ENCODE peak calls at places on chromosome 4, in five cellular contexts. U is K562, K is GM12878, O is HepG2, T is H1. V is an unnamed sample.
A peak's percentile ranks its signal among the peaks of the same experiment; 100 is the strongest.

GRCh38 chr4:85543832-85544231 is 68.9 kb downstream of the ARHGAP24 start:
- DNase-seq in O (no peak), T (no peak), K (no peak), U (no peak), V (no peak)

GRCh38 chr4:128606173-128606572 is 203.3 kb upstream of the JADE1 start:
- DNase-seq in U (no peak), K (no peak), O (no peak), T (peak; percentile 24), V (no peak)

GRCh38 chr4:14110407-14110806 is 482.9 kb upstream of the BOD1L1 start:
- DNase-seq in U (no peak), O (no peak), K (no peak), T (no peak), V (no peak)

GRCh38 chr4:20816287-20816686 is 116.0 kb downstream of the PACRGL start:
- DNase-seq in U (no peak), O (no peak), T (no peak), K (no peak), V (no peak)

GRCh38 chr4:158529505-158529904 is 7.8 kb downstream of the RXFP1 start:
- DNase-seq in U (no peak), O (no peak), T (no peak), K (no peak), V (no peak)

GRCh38 chr4:97892596-97893266 is 250.5 kb downstream of the STPG2 start:
- DNase-seq in T (no peak), U (no peak), K (no peak), O (no peak), V (no peak)

GRCh38 chr4:149345424-149345823 is 470.2 kb downstream of the IQCM start:
- DNase-seq in T (no peak), U (no peak), K (no peak), O (no peak), V (no peak)

GRCh38 chr4:158769175-158769831 is 477 bp downstream of the FNIP2 start:
- DNase-seq in T (peak; percentile 76), U (peak; percentile 61), K (no peak), O (no peak), V (peak; percentile 59)

GRCh38 chr4:79651516-79651915 is 243.5 kb upstream of the GK2 start:
- DNase-seq in O (peak; percentile 1), T (no peak), K (no peak), U (no peak), V (no peak)

GRCh38 chr4:20431422-20432014 is 179.8 kb downstream of the SLIT2 start:
- DNase-seq in K (no peak), O (no peak), U (no peak), T (no peak), V (no peak)

GRCh38 chr4:87983996-87984395 is 8.5 kb downstream of the SPP1 start:
- DNase-seq in U (no peak), O (no peak), T (no peak), K (no peak), V (no peak)
- TF ChIP-seq ATF2 in U (no peak), O (no peak), T (no peak), K (no peak), V (no peak)

DNA sequence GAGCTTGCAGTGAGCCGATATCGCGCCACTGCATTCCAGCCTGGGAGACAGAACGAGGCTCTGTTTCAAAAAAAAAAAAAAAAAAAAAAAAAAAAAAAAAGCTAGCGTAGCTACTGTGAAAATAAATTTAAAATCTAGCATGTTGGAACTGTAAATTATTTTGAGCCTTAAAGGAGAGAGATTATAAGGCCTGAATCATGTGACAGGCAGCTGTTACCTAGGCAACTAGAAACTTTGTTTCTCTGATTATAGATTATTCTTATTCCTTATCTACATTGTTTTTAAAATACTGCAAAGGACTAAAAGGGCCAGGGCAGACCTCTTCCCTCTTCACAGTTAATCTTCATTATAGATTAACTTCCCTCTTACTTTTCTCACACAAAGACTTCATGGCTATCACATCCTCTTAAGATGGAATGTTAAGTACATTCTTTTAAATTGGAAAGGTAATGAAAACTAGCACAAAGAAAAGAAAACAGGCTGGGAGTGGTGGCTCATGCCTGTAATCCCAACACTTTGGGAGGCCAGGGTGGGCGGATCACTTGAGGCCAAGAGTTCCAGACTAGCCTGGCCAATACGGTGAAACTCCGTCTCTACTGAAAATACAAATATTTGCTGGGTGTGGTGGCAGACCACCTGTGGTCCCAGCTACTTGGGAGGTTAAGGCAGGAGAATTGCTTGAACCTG is 21.1 kb upstream of the PDS5A start:
- DNase-seq in K (no peak), U (no peak), O (no peak), T (no peak), V (no peak)
- TF ChIP-seq ATF2 in K (no peak), U (no peak), O (no peak), T (no peak), V (no peak)

GRCh38 chr4:76430519-76431388 is 4.3 kb upstream of the SHROOM3 start:
- DNase-seq in O (peak; percentile 51), K (no peak), T (no peak), U (peak; percentile 42), V (no peak)

GRCh38 chr4:76429636-76430035 is 5.4 kb upstream of the SHROOM3 start:
- DNase-seq in O (no peak), U (no peak), T (no peak), K (no peak), V (no peak)

GRCh38 chr4:76420311-76420710 is 630 bp downstream of the CCDC158 start:
- DNase-seq in O (no peak), K (no peak), U (no peak), T (no peak), V (no peak)

GRCh38 chr4:76420901-76421581 is at the start of gene CCDC158:
- DNase-seq in T (no peak), O (no peak), K (no peak), U (no peak), V (no peak)

GRCh38 chr4:76426272-76426671 is 5.3 kb upstream of the CCDC158 start:
- DNase-seq in O (no peak), T (no peak), K (no peak), U (no peak), V (no peak)
- TF ChIP-seq ATF2 in O (no peak), T (no peak), K (no peak), U (no peak), V (no peak)

GRCh38 chr4:72391281-72391680 is 177.7 kb downstream of the ADAMTS3 start:
- DNase-seq in O (no peak), U (no peak), K (no peak), T (no peak), V (no peak)
- TF ChIP-seq ATF2 in O (no peak), U (no peak), K (no peak), T (no peak), V (no peak)

GRCh38 chr4:146245899-146246298 is 31.6 kb downstream of the REELD1 start:
- DNase-seq in K (no peak), U (no peak), O (no peak), T (no peak), V (no peak)
- TF ChIP-seq ATF2 in K (no peak), U (no peak), O (no peak), T (no peak), V (no peak)

DNA sequence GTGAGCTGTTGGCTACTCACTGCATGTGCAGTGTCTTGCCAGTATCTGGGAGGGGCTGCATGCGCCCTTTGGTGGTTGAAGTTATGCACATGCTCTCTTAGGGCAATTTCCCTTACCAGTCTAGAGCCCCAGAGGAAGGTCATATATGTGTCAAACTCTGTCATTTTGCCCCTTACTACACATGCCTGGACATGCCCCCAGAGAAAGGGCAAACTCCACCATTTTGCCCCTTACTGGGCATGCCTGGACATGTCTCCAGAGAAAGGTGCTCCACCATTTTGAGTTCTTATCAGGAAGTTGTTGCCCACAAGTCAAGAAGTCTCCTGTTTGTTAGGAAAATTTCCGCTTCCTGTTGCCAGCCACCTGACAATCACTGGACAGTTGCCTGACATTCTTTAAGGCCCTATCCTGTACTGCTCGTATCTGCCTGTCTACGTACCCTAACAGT is 56.4 kb upstream of the PLAC8 start:
- DNase-seq in K (peak; percentile 57), U (no peak), O (no peak), T (no peak), V (no peak)
- TF ChIP-seq ATF2 in K (no peak), U (no peak), O (no peak), T (no peak), V (no peak)

V was measured in WTC11.